ENCODE peak calls at places on chromosomes 16 and 17, in six cellular contexts. One of them, this sample, is unnamed.

GRCh38 chr17:16661217-16661616 is 7.6 kb upstream of the ZNF624 start:
- DNase-seq in ascending aorta: no peak
- DNase-seq in OCI-LY7: no peak
- DNase-seq in colonic mucosa: no peak
- DNase-seq in GM12865: no peak
- DNase-seq in RWPE1: no peak
- DNase-seq in this sample: no peak

GRCh38 chr17:50039058-50039457 is 16.9 kb upstream of the ITGA3 start:
- DNase-seq in ascending aorta: no peak
- DNase-seq in OCI-LY7: no peak
- DNase-seq in colonic mucosa: no peak
- DNase-seq in GM12865: no peak
- DNase-seq in RWPE1: no peak
- DNase-seq in this sample: no peak

GRCh38 chr16:86625821-86626220 is 47.5 kb downstream of the FOXL1 start:
- DNase-seq in ascending aorta: no peak
- DNase-seq in OCI-LY7: no peak
- DNase-seq in colonic mucosa: no peak
- DNase-seq in GM12865: no peak
- DNase-seq in RWPE1: no peak
- DNase-seq in this sample: no peak

GRCh38 chr16:79067600-79067999 is 532.9 kb downstream of the MAF start:
- DNase-seq in ascending aorta: no peak
- DNase-seq in OCI-LY7: no peak
- DNase-seq in colonic mucosa: no peak
- DNase-seq in GM12865: no peak
- DNase-seq in RWPE1: peak; percentile 20
- DNase-seq in this sample: no peak

GRCh38 chr17:66548158-66548557 is 245.7 kb downstream of the PRKCA start:
- DNase-seq in ascending aorta: no peak
- DNase-seq in OCI-LY7: no peak
- DNase-seq in colonic mucosa: peak; percentile 41
- DNase-seq in GM12865: no peak
- DNase-seq in RWPE1: no peak
- DNase-seq in this sample: no peak

GRCh38 chr16:17304124-17304813 is 166.5 kb downstream of the XYLT1 start:
- DNase-seq in ascending aorta: no peak
- DNase-seq in OCI-LY7: no peak
- DNase-seq in colonic mucosa: peak; percentile 62
- DNase-seq in GM12865: no peak
- DNase-seq in RWPE1: peak; percentile 70
- DNase-seq in this sample: no peak

GRCh38 chr16:10150906-10151305 is 31.3 kb downstream of the GRIN2A start:
- DNase-seq in ascending aorta: no peak
- DNase-seq in OCI-LY7: no peak
- DNase-seq in colonic mucosa: no peak
- DNase-seq in GM12865: no peak
- DNase-seq in RWPE1: no peak
- DNase-seq in this sample: no peak

GRCh38 chr16:74561626-74562025 is 45.3 kb downstream of the GLG1 start:
- DNase-seq in ascending aorta: no peak
- DNase-seq in OCI-LY7: no peak
- DNase-seq in colonic mucosa: no peak
- DNase-seq in GM12865: no peak
- DNase-seq in RWPE1: no peak
- DNase-seq in this sample: no peak

GRCh38 chr17:17090642-17091103 is 48.4 kb downstream of the MPRIP start:
- DNase-seq in ascending aorta: no peak
- DNase-seq in OCI-LY7: no peak
- DNase-seq in colonic mucosa: peak; percentile 86
- DNase-seq in GM12865: no peak
- DNase-seq in RWPE1: peak; percentile 81
- DNase-seq in this sample: no peak

GRCh38 chr16:31216116-31216469 is 842 bp downstream of the PYDC1 start:
- DNase-seq in ascending aorta: no peak
- DNase-seq in OCI-LY7: no peak
- DNase-seq in colonic mucosa: no peak
- DNase-seq in GM12865: no peak
- DNase-seq in RWPE1: no peak
- DNase-seq in this sample: no peak

GRCh38 chr17:14320734-14321475 is 20.0 kb downstream of the HS3ST3B1 start:
- DNase-seq in ascending aorta: no peak
- DNase-seq in OCI-LY7: no peak
- DNase-seq in colonic mucosa: no peak
- DNase-seq in GM12865: no peak
- DNase-seq in RWPE1: no peak
- DNase-seq in this sample: no peak

GRCh38 chr17:77475012-77475976 is 334.5 kb downstream of the SEC14L1 start:
- DNase-seq in ascending aorta: no peak
- DNase-seq in OCI-LY7: peak; percentile 73
- DNase-seq in colonic mucosa: no peak
- DNase-seq in GM12865: peak; percentile 58
- DNase-seq in RWPE1: no peak
- DNase-seq in this sample: peak; percentile 64

GRCh38 chr16:23943604-23944003 is 107.8 kb downstream of the PRKCB start:
- DNase-seq in ascending aorta: no peak
- DNase-seq in OCI-LY7: no peak
- DNase-seq in colonic mucosa: no peak
- DNase-seq in GM12865: no peak
- DNase-seq in RWPE1: no peak
- DNase-seq in this sample: no peak

GRCh38 chr17:81388091-81388611 is 7.1 kb upstream of the BAHCC1 start:
- DNase-seq in ascending aorta: no peak
- DNase-seq in OCI-LY7: no peak
- DNase-seq in colonic mucosa: no peak
- DNase-seq in GM12865: no peak
- DNase-seq in RWPE1: no peak
- DNase-seq in this sample: no peak

GRCh38 chr17:6526362-6527152 is 29.8 kb downstream of the PITPNM3 start:
- DNase-seq in ascending aorta: no peak
- DNase-seq in OCI-LY7: peak; percentile 5
- DNase-seq in colonic mucosa: no peak
- DNase-seq in GM12865: peak; percentile 5
- DNase-seq in RWPE1: no peak
- DNase-seq in this sample: no peak

GRCh38 chr16:83113317-83113716 is 486.5 kb downstream of the CDH13 start:
- DNase-seq in ascending aorta: no peak
- DNase-seq in OCI-LY7: peak; percentile 71
- DNase-seq in colonic mucosa: no peak
- DNase-seq in GM12865: peak; percentile 28
- DNase-seq in RWPE1: no peak
- DNase-seq in this sample: no peak

GRCh38 chr17:77328823-77329740 is 188.3 kb downstream of the SEC14L1 start:
- DNase-seq in ascending aorta: no peak
- DNase-seq in OCI-LY7: no peak
- DNase-seq in colonic mucosa: peak; percentile 26
- DNase-seq in GM12865: no peak
- DNase-seq in RWPE1: no peak
- DNase-seq in this sample: peak; percentile 18

GRCh38 chr17:66431910-66432309 is 129.5 kb downstream of the PRKCA start:
- DNase-seq in ascending aorta: no peak
- DNase-seq in OCI-LY7: no peak
- DNase-seq in colonic mucosa: no peak
- DNase-seq in GM12865: no peak
- DNase-seq in RWPE1: peak; percentile 86
- DNase-seq in this sample: no peak

GRCh38 chr16:46949216-46949892 is 24.1 kb downstream of the DNAJA2 start:
- DNase-seq in ascending aorta: no peak
- DNase-seq in OCI-LY7: no peak
- DNase-seq in colonic mucosa: no peak
- DNase-seq in GM12865: peak; percentile 74
- DNase-seq in RWPE1: no peak
- DNase-seq in this sample: no peak

GRCh38 chr17:7667616-7668406 is 17.1 kb downstream of the ATP1B2 start:
- DNase-seq in ascending aorta: no peak
- DNase-seq in OCI-LY7: no peak
- DNase-seq in colonic mucosa: no peak
- DNase-seq in GM12865: no peak
- DNase-seq in RWPE1: no peak
- DNase-seq in this sample: no peak

GRCh38 chr16:88376835-88377726 is 5.7 kb upstream of the ZNF469 start:
- DNase-seq in ascending aorta: no peak
- DNase-seq in OCI-LY7: no peak
- DNase-seq in colonic mucosa: no peak
- DNase-seq in GM12865: no peak
- DNase-seq in RWPE1: no peak
- DNase-seq in this sample: no peak

GRCh38 chr16:69443809-69444611 is 19.6 kb downstream of the CYB5B start:
- DNase-seq in ascending aorta: no peak
- DNase-seq in OCI-LY7: no peak
- DNase-seq in colonic mucosa: peak; percentile 43
- DNase-seq in GM12865: no peak
- DNase-seq in RWPE1: no peak
- DNase-seq in this sample: no peak

GRCh38 chr17:44400226-44400847 is 10.9 kb upstream of the ITGA2B start:
- DNase-seq in ascending aorta: no peak
- DNase-seq in OCI-LY7: peak; percentile 23
- DNase-seq in colonic mucosa: no peak
- DNase-seq in GM12865: peak; percentile 37
- DNase-seq in RWPE1: peak; percentile 20
- DNase-seq in this sample: no peak

GRCh38 chr17:81641825-81642489 is 5.0 kb downstream of the TSPAN10 start:
- DNase-seq in ascending aorta: no peak
- DNase-seq in OCI-LY7: no peak
- DNase-seq in colonic mucosa: no peak
- DNase-seq in GM12865: no peak
- DNase-seq in RWPE1: peak; percentile 92
- DNase-seq in this sample: no peak

GRCh38 chr16:13331918-13332317 is 430.5 kb downstream of the SHISA9 start:
- DNase-seq in ascending aorta: no peak
- DNase-seq in OCI-LY7: no peak
- DNase-seq in colonic mucosa: no peak
- DNase-seq in GM12865: no peak
- DNase-seq in RWPE1: no peak
- DNase-seq in this sample: no peak
- TF ChIP-seq CTCF in ascending aorta: no peak
- TF ChIP-seq CTCF in OCI-LY7: peak; percentile 42
- TF ChIP-seq CTCF in colonic mucosa: no peak
- TF ChIP-seq CTCF in GM12865: peak; percentile 3
- TF ChIP-seq CTCF in RWPE1: no peak
- TF ChIP-seq CTCF in this sample: no peak

GRCh38 chr16:57724541-57724940 is 11.0 kb upstream of the KATNB1 start:
- DNase-seq in ascending aorta: no peak
- DNase-seq in OCI-LY7: no peak
- DNase-seq in colonic mucosa: no peak
- DNase-seq in GM12865: no peak
- DNase-seq in RWPE1: no peak
- DNase-seq in this sample: no peak

GRCh38 chr16:57721765-57722499 is 13.6 kb upstream of the KATNB1 start:
- DNase-seq in ascending aorta: no peak
- DNase-seq in OCI-LY7: no peak
- DNase-seq in colonic mucosa: no peak
- DNase-seq in GM12865: no peak
- DNase-seq in RWPE1: no peak
- DNase-seq in this sample: peak; percentile 30

GRCh38 chr16:57722651-57723050 is 12.9 kb upstream of the KATNB1 start:
- DNase-seq in ascending aorta: no peak
- DNase-seq in OCI-LY7: no peak
- DNase-seq in colonic mucosa: no peak
- DNase-seq in GM12865: no peak
- DNase-seq in RWPE1: no peak
- DNase-seq in this sample: no peak

GRCh38 chr16:57721356-57721755 is 14.2 kb upstream of the KATNB1 start:
- DNase-seq in ascending aorta: no peak
- DNase-seq in OCI-LY7: no peak
- DNase-seq in colonic mucosa: no peak
- DNase-seq in GM12865: no peak
- DNase-seq in RWPE1: no peak
- DNase-seq in this sample: no peak

DNA sequence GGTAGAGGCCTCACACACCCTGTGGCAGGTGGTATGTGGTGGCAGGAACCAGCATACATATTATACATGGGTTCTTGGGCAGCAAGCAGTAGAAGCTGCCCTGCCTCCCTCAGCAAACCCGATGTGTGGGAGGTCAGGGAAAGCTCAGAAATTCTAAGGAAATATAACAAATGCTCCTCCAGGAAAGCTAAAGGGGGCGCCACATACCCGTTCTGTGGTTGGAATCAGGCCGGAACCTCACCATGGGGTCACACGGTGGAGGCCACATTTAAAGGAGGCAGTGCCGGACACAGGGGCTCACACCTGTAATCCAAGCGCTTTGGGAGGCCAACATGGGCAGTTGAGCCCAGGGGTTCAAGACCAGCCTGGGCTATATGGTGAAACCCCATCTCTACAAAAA is 12.4 kb upstream of the KATNB1 start:
- DNase-seq in ascending aorta: no peak
- DNase-seq in OCI-LY7: no peak
- DNase-seq in colonic mucosa: no peak
- DNase-seq in GM12865: no peak
- DNase-seq in RWPE1: no peak
- DNase-seq in this sample: no peak
- TF ChIP-seq CTCF in ascending aorta: no peak
- TF ChIP-seq CTCF in OCI-LY7: peak; percentile 14
- TF ChIP-seq CTCF in colonic mucosa: no peak
- TF ChIP-seq CTCF in GM12865: no peak
- TF ChIP-seq CTCF in RWPE1: no peak
- TF ChIP-seq CTCF in this sample: no peak

GRCh38 chr16:54163197-54163843 is 123.3 kb downstream of the IRX3 start:
- DNase-seq in ascending aorta: no peak
- DNase-seq in OCI-LY7: no peak
- DNase-seq in colonic mucosa: no peak
- DNase-seq in GM12865: no peak
- DNase-seq in RWPE1: no peak
- DNase-seq in this sample: no peak
- TF ChIP-seq CTCF in ascending aorta: no peak
- TF ChIP-seq CTCF in OCI-LY7: no peak
- TF ChIP-seq CTCF in colonic mucosa: no peak
- TF ChIP-seq CTCF in GM12865: no peak
- TF ChIP-seq CTCF in RWPE1: no peak
- TF ChIP-seq CTCF in this sample: no peak

DNA sequence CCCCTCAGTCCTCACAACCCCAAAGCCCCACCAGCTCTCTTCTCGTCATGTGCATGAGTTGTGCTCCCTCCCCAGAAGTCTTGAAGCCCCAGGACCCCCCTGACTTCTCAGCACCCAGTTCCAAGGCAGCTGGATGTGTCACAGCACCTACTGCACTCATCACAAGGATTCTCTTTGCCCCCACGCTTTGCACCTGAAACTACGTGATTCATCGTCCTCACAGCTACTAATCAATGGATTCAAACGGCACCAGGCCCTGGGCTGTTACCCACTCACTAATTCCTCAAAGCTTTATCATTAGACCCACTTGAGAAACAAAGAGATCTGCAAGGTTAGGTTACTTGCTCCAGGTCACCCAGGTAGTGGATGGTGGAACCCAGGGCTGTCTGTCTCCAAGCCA is 45.1 kb upstream of the NDRG4 start:
- DNase-seq in ascending aorta: no peak
- DNase-seq in OCI-LY7: no peak
- DNase-seq in colonic mucosa: no peak
- DNase-seq in GM12865: no peak
- DNase-seq in RWPE1: no peak
- DNase-seq in this sample: no peak
- TF ChIP-seq CTCF in ascending aorta: no peak
- TF ChIP-seq CTCF in OCI-LY7: no peak
- TF ChIP-seq CTCF in colonic mucosa: no peak
- TF ChIP-seq CTCF in GM12865: no peak
- TF ChIP-seq CTCF in RWPE1: no peak
- TF ChIP-seq CTCF in this sample: no peak

GRCh38 chr17:28916302-28916934 is 13.5 kb upstream of the DHRS13 start:
- DNase-seq in ascending aorta: no peak
- DNase-seq in OCI-LY7: peak; percentile 62
- DNase-seq in colonic mucosa: peak; percentile 54
- DNase-seq in GM12865: peak; percentile 64
- DNase-seq in RWPE1: no peak
- DNase-seq in this sample: peak; percentile 49
- TF ChIP-seq CTCF in ascending aorta: peak; percentile 62
- TF ChIP-seq CTCF in OCI-LY7: peak; percentile 85
- TF ChIP-seq CTCF in colonic mucosa: peak; percentile 55
- TF ChIP-seq CTCF in GM12865: peak; percentile 58
- TF ChIP-seq CTCF in RWPE1: peak; percentile 81
- TF ChIP-seq CTCF in this sample: peak; percentile 48

This sample was measured in GM13976.